ENCODE peak calls at places on chromosome 20, in five cellular contexts. F, V, A, P and B are unnamed samples.

GRCh38 chr20:33474963-33475362 is 14.9 kb upstream of the CBFA2T2 start:
- DNase-seq in F (no peak), V (no peak), A (no peak), P (no peak), B (no peak)

GRCh38 chr20:6606651-6607050 is 160.8 kb upstream of the BMP2 start:
- DNase-seq in F (no peak), V (no peak), A (no peak), P (no peak), B (no peak)

GRCh38 chr20:4711511-4711910 is 10.2 kb upstream of the PRND start:
- DNase-seq in F (no peak), V (no peak), A (no peak), P (no peak), B (no peak)

GRCh38 chr20:10218536-10219451 is at the start of gene SNAP25:
- DNase-seq in F (peak; percentile 71), V (peak; percentile 81), A (peak; percentile 81), P (peak; percentile 82), B (no peak)

GRCh38 chr20:10565191-10565921 is 108.4 kb downstream of the JAG1 start:
- DNase-seq in F (no peak), V (no peak), A (peak; percentile 32), P (no peak), B (no peak)

GRCh38 chr20:36808317-36809257 is 35.0 kb upstream of the DSN1 start:
- DNase-seq in F (peak; percentile 79), V (no peak), A (peak; percentile 38), P (no peak), B (peak; percentile 92)

GRCh38 chr20:24157213-24157612 is 168.6 kb upstream of the GGTLC1 start:
- DNase-seq in F (no peak), V (no peak), A (no peak), P (no peak), B (no peak)

GRCh38 chr20:11112837-11113236 is 439.0 kb upstream of the JAG1 start:
- DNase-seq in F (no peak), V (no peak), A (no peak), P (no peak), B (no peak)

GRCh38 chr20:37378785-37379598 is 33.1 kb downstream of the SRC start:
- DNase-seq in F (peak; percentile 68), V (peak; percentile 52), A (no peak), P (peak; percentile 83), B (peak; percentile 79)

GRCh38 chr20:24405810-24406209 is 63.6 kb upstream of the SYNDIG1 start:
- DNase-seq in F (no peak), V (no peak), A (no peak), P (no peak), B (no peak)

GRCh38 chr20:46562373-46563169 is 12.1 kb upstream of the OCSTAMP start:
- DNase-seq in F (peak; percentile 85), V (peak; percentile 80), A (no peak), P (no peak), B (no peak)

GRCh38 chr20:57429579-57430202 is 38.5 kb downstream of the RBM38 start:
- DNase-seq in F (no peak), V (no peak), A (no peak), P (no peak), B (peak; percentile 71)

GRCh38 chr20:13839421-13840092 is 54.7 kb downstream of the NDUFAF5 start:
- DNase-seq in F (no peak), V (no peak), A (no peak), P (no peak), B (no peak)
- TF ChIP-seq CTCF in F (no peak), V (no peak), A (no peak), P (no peak), B (no peak)

GRCh38 chr20:63080811-63081210 is 74.0 kb upstream of the BHLHE23 start:
- DNase-seq in F (no peak), V (peak; percentile 41), A (no peak), P (no peak), B (no peak)
- H3K27me3 ChIP-seq in F (peaks cover 69% of the 10 kb centered on the region), V (peaks cover 55% of the 10 kb centered on the region), A (peaks cover 9% of the 10 kb centered on the region), P (peaks cover 47% of the 10 kb centered on the region), B (no peaks in the 10 kb centered on the region)

DNA sequence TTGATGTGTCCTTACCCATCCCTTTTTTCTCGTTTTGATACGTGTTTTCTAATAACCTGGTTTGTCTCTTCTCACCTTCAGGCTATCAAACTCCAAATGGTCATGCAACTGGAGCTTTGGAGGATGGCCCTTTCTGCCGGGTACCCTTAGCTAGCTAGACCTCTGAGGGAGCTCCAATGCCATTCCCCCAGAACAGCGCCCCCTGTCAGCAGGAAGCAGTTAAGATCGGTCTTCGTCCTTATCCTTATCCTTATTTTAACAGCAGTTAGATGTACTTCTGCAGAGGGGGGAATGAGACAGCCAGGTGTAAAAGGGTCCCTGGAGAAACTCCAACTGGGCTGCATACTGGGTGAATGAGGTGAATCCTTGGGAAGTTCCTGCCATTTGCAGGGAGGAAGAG is 37.2 kb downstream of the SEL1L2 start:
- DNase-seq in F (no peak), V (no peak), A (no peak), P (no peak), B (no peak)
- TF ChIP-seq CTCF in F (no peak), V (no peak), A (no peak), P (peak; percentile 9), B (no peak)

GRCh38 chr20:62480318-62480717 is 4.5 kb upstream of the GATA5 start:
- DNase-seq in F (no peak), V (no peak), A (no peak), P (no peak), B (no peak)

GRCh38 chr20:62481441-62482135 is 5.8 kb upstream of the GATA5 start:
- DNase-seq in F (no peak), V (no peak), A (no peak), P (peak; percentile 83), B (no peak)

GRCh38 chr20:62477669-62478450 is 2.1 kb upstream of the GATA5 start:
- DNase-seq in F (no peak), V (no peak), A (no peak), P (peak; percentile 83), B (no peak)

GRCh38 chr20:62476074-62476838 is 461 bp upstream of the GATA5 start:
- DNase-seq in F (no peak), V (no peak), A (no peak), P (peak; percentile 86), B (no peak)

GRCh38 chr20:62479218-62479617 is 3.4 kb upstream of the GATA5 start:
- DNase-seq in F (no peak), V (no peak), A (no peak), P (peak; percentile 84), B (no peak)
- H3K27me3 ChIP-seq in F (peaks cover 97% of the 10 kb centered on the region), V (peaks cover 97% of the 10 kb centered on the region), A (peaks cover 67% of the 10 kb centered on the region), P (peaks cover 80% of the 10 kb centered on the region), B (peaks cover 84% of the 10 kb centered on the region)

DNA sequence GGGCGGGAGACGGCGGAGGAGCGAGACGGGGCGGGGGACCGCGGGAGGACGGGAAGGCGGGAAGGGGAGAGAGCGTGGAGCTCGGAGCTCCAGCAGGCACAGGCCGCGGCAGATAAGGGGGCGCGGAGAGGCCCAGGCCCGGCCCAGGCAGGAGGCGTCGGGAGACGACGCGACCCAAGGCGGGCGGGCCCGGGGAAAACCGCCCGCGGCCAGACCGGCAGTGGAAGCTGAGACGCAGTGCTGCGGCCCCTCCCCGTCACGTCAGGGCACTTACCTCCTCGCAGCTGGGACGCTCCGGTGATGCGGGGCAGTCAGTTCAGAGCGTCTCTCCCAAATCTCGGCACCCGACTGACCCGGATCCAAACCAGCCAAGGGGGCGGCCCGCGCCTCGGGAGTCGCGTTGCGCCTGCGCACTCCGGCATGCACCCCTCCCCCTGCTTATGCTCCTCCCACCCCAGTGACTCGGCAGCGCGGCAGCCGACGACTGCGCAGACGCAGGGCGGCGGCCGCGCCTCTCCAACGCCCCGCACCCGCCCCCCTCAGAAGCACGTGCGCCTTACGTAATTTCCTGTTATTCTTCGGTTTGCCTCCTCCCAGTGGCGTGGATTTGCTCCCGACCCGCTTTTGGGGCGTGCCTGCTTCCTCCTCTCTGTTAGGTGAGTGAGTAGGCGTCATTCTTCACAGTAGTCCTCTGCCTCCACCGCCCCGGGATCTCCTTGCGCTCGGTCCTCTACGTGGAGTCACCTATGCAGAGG is at the start of gene OSER1:
- DNase-seq in F (peak; percentile 99), V (peak; percentile 99), A (peak; percentile 92), P (peak; percentile 100), B (peak; percentile 99)
- TF ChIP-seq CTCF in F (no peak), V (no peak), A (no peak), P (peak; percentile 23), B (peak; percentile 17)

GRCh38 chr20:3242167-3242692 is 3.2 kb upstream of the SLC4A11 start:
- DNase-seq in F (no peak), V (no peak), A (no peak), P (no peak), B (no peak)
- H3K27me3 ChIP-seq in F (peaks cover 78% of the 10 kb centered on the region), V (peaks cover 55% of the 10 kb centered on the region), A (peaks cover 49% of the 10 kb centered on the region), P (peaks cover 6% of the 10 kb centered on the region), B (peaks cover 34% of the 10 kb centered on the region)

GRCh38 chr20:35001596-35002362 is 46.1 kb downstream of the MYH7B start:
- DNase-seq in F (no peak), V (no peak), A (no peak), P (peak; percentile 86), B (peak; percentile 58)
- TF ChIP-seq CTCF in F (no peak), V (no peak), A (peak; percentile 41), P (peak; percentile 48), B (no peak)

DNA sequence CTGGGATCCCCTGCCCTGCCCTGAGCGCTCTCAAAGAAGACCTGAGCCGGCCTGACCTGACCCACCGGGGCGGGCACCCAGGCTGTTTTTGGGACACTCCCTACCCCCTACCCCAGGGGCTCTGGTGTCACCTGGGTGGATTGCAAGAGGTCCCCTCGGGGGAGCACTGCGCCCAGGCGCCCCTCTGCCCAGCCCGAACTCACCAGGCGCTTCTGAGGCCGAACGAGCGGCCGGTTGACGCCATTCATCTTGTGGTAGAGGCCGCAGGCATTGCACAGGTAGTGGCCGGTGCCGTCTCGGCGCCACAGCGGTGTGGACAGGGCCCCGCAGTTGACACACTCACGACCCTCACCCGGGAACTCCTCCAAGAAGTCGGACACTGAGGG is 2.6 kb downstream of the GATA5 start:
- DNase-seq in F (no peak), V (no peak), A (no peak), P (peak; percentile 86), B (no peak)
- H3K27me3 ChIP-seq in F (peaks cover 83% of the 10 kb centered on the region), V (peaks cover 91% of the 10 kb centered on the region), A (peaks cover 77% of the 10 kb centered on the region), P (peaks cover 90% of the 10 kb centered on the region), B (peaks cover 91% of the 10 kb centered on the region)